ENCODE peak calls at places on chromosomes 4 and X, in nine cellular contexts. M is astrocyte of the spinal cord; J is B cell; L is A549; G is nephron progenitor cell; N is CD8-positive, alpha-beta T cell; D is omental fat pad; E is adrenal gland; O is endothelial cell. W is an unnamed sample.
A peak's percentile ranks its signal among the peaks of the same experiment; 100 is the strongest.

GRCh38 chr4:153514001-153514526 is 47.9 kb downstream of the TMEM131L start:
- DNase-seq in M (peak; percentile 84), J (no peak), L (peak; percentile 11), G (no peak), N (no peak), D (no peak), E (no peak), O (no peak), W (peak; percentile 81)

GRCh38 chrX:12292996-12293765 is 154.9 kb downstream of the FRMPD4 start:
- DNase-seq in M (peak; percentile 29), J (no peak), L (no peak), G (no peak), N (no peak), D (no peak), E (no peak), O (no peak), W (peak; percentile 52)

GRCh38 chr4:112002301-112002700 is 143.0 kb upstream of the FAM241A start:
- DNase-seq in M (no peak), J (no peak), L (no peak), G (no peak), N (no peak), D (no peak), E (no peak), O (no peak), W (no peak)

GRCh38 chrX:23749576-23749975 is 6.5 kb upstream of the ACOT9 start:
- DNase-seq in M (no peak), J (no peak), L (no peak), G (no peak), N (no peak), D (no peak), E (no peak), O (no peak), W (no peak)

GRCh38 chr4:112185740-112186670 is 40.8 kb downstream of the FAM241A start:
- DNase-seq in M (no peak), J (no peak), L (no peak), G (no peak), N (no peak), D (no peak), E (no peak), O (no peak), W (no peak)

GRCh38 chr4:152079543-152080293 is 318.9 kb upstream of the GATB start:
- DNase-seq in M (no peak), J (no peak), L (no peak), G (no peak), N (peak; percentile 43), D (no peak), E (no peak), O (no peak), W (no peak)

GRCh38 chrX:131812847-131813825 is 210.0 kb upstream of the STK26 start:
- DNase-seq in M (peak; percentile 85), J (peak; percentile 92), L (peak; percentile 74), G (no peak), N (peak; percentile 47), D (peak; percentile 52), E (peak; percentile 80), O (no peak), W (no peak)

GRCh38 chr4:167721574-167721973 is 370.8 kb upstream of the ANXA10 start:
- DNase-seq in M (no peak), J (no peak), L (peak; percentile 2), G (no peak), N (no peak), D (no peak), E (no peak), O (no peak), W (no peak)

GRCh38 chr4:87853108-87853507 is 20.3 kb downstream of the MEPE start:
- DNase-seq in M (peak; percentile 75), J (peak; percentile 19), L (peak; percentile 42), G (no peak), N (no peak), D (no peak), E (no peak), O (no peak), W (peak; percentile 48)

GRCh38 chrX:65697173-65697572 is 29.7 kb downstream of the MSN start:
- DNase-seq in M (peak; percentile 50), J (no peak), L (no peak), G (no peak), N (no peak), D (no peak), E (no peak), O (no peak), W (peak; percentile 70)

GRCh38 chr4:171279131-171279530 is 534.1 kb upstream of the GALNTL6 start:
- DNase-seq in M (no peak), J (no peak), L (no peak), G (no peak), N (no peak), D (no peak), E (no peak), O (no peak), W (no peak)

GRCh38 chr4:15742637-15743036 is 35.5 kb upstream of the CD38 start:
- DNase-seq in M (no peak), J (no peak), L (no peak), G (no peak), N (no peak), D (no peak), E (no peak), O (no peak), W (no peak)

GRCh38 chr4:15742083-15742582 is 36.0 kb upstream of the CD38 start:
- DNase-seq in M (no peak), J (no peak), L (no peak), G (no peak), N (no peak), D (no peak), E (no peak), O (no peak), W (no peak)

GRCh38 chr4:15738877-15739276 is 36.0 kb downstream of the BST1 start:
- DNase-seq in M (peak; percentile 31), J (no peak), L (no peak), G (no peak), N (no peak), D (no peak), E (no peak), O (no peak), W (no peak)

GRCh38 chr4:15744016-15744415 is 34.1 kb upstream of the CD38 start:
- DNase-seq in M (peak; percentile 22), J (no peak), L (no peak), G (no peak), N (no peak), D (no peak), E (no peak), O (no peak), W (peak; percentile 50)

GRCh38 chr4:15740764-15741404 is 37.2 kb upstream of the CD38 start:
- DNase-seq in M (no peak), J (no peak), L (no peak), G (no peak), N (no peak), D (no peak), E (no peak), O (no peak), W (no peak)
- TF ChIP-seq CTCF in M (no peak), J (no peak), L (no peak), G (no peak), N (no peak), D (no peak), E (no peak), O (no peak), W (no peak)

GRCh38 chr4:165345663-165346417 is 18.4 kb downstream of the MSMO1 start:
- DNase-seq in M (peak; percentile 15), J (no peak), L (no peak), G (no peak), N (no peak), D (no peak), E (no peak), O (no peak), W (no peak)

GRCh38 chr4:165347647-165348569 is 20.4 kb downstream of the MSMO1 start:
- DNase-seq in M (no peak), J (no peak), L (no peak), G (no peak), N (no peak), D (no peak), E (no peak), O (no peak), W (no peak)

GRCh38 chr4:165355900-165356300 is 22.9 kb upstream of the CPE start:
- DNase-seq in M (peak; percentile 59), J (peak; percentile 17), L (peak; percentile 29), G (peak; percentile 48), N (no peak), D (no peak), E (no peak), O (peak; percentile 38), W (peak; percentile 33)

GRCh38 chr4:165351359-165352130 is 24.1 kb downstream of the MSMO1 start:
- DNase-seq in M (no peak), J (no peak), L (no peak), G (no peak), N (no peak), D (no peak), E (no peak), O (no peak), W (no peak)
- TF ChIP-seq CTCF in M (no peak), J (no peak), L (no peak), G (no peak), N (no peak), D (no peak), E (no peak), O (no peak), W (no peak)

DNA sequence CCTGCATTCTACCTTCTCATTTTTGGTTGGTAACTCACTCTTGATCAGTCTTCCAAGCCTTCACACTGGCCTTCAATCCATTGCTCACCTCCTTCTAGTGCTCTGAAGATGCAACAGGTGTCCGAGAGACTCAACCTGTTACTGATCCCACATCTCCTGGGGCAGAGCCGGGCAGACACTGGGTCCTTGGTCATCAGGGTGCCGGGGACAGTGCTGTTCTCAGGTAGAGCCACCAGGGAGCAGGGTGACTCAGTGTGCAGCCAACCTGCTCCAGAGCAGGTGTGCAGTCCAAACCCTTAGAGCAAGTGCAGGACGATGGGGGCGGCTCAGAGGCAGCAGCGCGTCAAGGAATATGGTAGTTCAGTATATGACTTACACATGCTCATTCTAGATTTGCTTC is 188.4 kb downstream of the DHX15 start:
- DNase-seq in M (no peak), J (no peak), L (no peak), G (no peak), N (no peak), D (no peak), E (no peak), O (no peak), W (no peak)
- TF ChIP-seq CTCF in M (no peak), J (no peak), L (no peak), G (no peak), N (no peak), D (no peak), E (no peak), O (no peak), W (no peak)

DNA sequence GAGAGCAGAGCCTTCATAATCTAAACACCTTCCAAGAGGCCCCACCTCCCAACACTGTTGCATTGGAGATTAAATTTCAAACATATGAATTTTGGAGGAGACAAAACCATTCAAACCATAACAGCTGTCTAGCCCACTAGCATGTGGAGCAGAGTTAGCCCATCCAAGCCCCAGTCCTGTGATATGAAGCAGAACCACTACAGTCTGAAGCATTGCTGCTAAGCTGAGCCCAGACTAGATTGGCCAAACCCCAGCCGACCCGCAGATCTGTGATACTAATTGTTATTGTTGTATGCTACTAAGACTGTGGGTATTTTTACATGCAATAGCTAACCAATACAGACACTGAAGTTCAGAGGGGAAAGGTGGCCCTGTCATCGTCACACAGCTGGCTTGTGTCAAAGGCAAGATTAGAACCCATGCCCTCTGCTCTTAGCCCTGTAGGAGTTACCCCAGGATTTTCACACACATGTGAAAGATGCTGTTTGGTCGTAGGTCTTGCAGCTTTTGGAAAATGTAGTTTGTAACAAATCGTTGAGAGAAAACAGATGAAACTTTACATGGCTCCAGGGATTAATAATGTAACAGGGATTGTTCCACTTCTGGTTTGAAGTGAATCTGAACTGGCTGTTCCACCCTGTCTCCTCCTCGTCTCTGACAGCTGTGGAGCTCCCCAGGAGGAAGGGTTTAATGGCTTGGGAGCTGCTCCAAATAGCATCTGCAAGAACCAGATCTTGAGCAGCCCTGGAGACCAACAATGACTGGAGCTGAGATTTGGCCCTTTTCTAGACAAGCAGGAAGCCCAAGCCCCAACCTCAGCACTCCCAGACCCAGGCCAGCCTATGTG is 517.5 kb downstream of the MID1IP1 start:
- DNase-seq in M (no peak), J (no peak), L (no peak), G (no peak), N (no peak), D (no peak), E (no peak), O (no peak), W (no peak)
- TF ChIP-seq CTCF in M (no peak), J (no peak), L (no peak), G (no peak), N (no peak), D (no peak), E (no peak), O (no peak), W (no peak)

W was measured in HFFc6.